ENCODE peak calls at places on chromosomes 7 and 10, in six cellular contexts. C is ELR; Q is thoracic aorta; A is dorsolateral prefrontal cortex; U is astrocyte; W is activated CD4-positive, alpha-beta T cell treated with anti-CD3 and anti-CD28 coated beads for 24 hours. M is an unnamed sample.
A peak's percentile ranks its signal among the peaks of the same experiment; 100 is the strongest.

GRCh38 chr10:7401156-7401555 is 9.7 kb downstream of the SFMBT2 start:
- DNase-seq in C (no peak), Q (no peak), A (no peak), U (no peak), W (no peak), M (no peak)

GRCh38 chr7:129951076-129952011 is 1.4 kb downstream of the UBE2H start:
- DNase-seq in C (peak; percentile 50), Q (no peak), A (no peak), U (peak; percentile 25), W (no peak), M (peak; percentile 45)

GRCh38 chr10:11714750-11715365 is 27.3 kb upstream of the ECHDC3 start:
- DNase-seq in C (no peak), Q (no peak), A (no peak), U (no peak), W (no peak), M (no peak)

GRCh38 chr7:95473276-95473985 is 12.3 kb upstream of the ASB4 start:
- DNase-seq in C (no peak), Q (no peak), A (no peak), U (no peak), W (no peak), M (no peak)

GRCh38 chr10:100184426-100185219 is 1.2 kb downstream of the ERLIN1 start:
- DNase-seq in C (peak; percentile 65), Q (no peak), A (no peak), U (no peak), W (no peak), M (no peak)

GRCh38 chr7:151426486-151426905 is 13.4 kb downstream of the CRYGN start:
- DNase-seq in C (peak; percentile 81), Q (peak; percentile 34), A (peak; percentile 21), U (peak; percentile 97), W (no peak), M (peak; percentile 90)

GRCh38 chr10:125155101-125155500 is 5.3 kb downstream of the CTBP2 start:
- DNase-seq in C (peak; percentile 61), Q (no peak), A (no peak), U (peak; percentile 39), W (no peak), M (no peak)

GRCh38 chr10:70540089-70540788 is 61.7 kb downstream of the PALD1 start:
- DNase-seq in C (peak; percentile 47), Q (no peak), A (no peak), U (no peak), W (no peak), M (no peak)

GRCh38 chr7:36775061-36775631 is 50.9 kb upstream of the AOAH start:
- DNase-seq in C (no peak), Q (no peak), A (no peak), U (no peak), W (no peak), M (no peak)

GRCh38 chr7:90977056-90977455 is 287.2 kb upstream of the FZD1 start:
- DNase-seq in C (no peak), Q (no peak), A (no peak), U (no peak), W (no peak), M (no peak)

GRCh38 chr10:131271966-131272365 is 39.6 kb downstream of the TCERG1L start:
- DNase-seq in C (no peak), Q (no peak), A (no peak), U (no peak), W (no peak), M (no peak)

GRCh38 chr7:14579971-14580370 is 322.6 kb downstream of the DGKB start:
- DNase-seq in C (no peak), Q (no peak), A (no peak), U (no peak), W (no peak), M (no peak)

GRCh38 chr10:106997721-106998120 is 166.8 kb downstream of the SORCS1 start:
- DNase-seq in C (no peak), Q (no peak), A (peak; percentile 8), U (no peak), W (no peak), M (no peak)

GRCh38 chr7:128163473-128163872 is 77.6 kb upstream of the LEP start:
- DNase-seq in C (no peak), Q (no peak), A (no peak), U (no peak), W (no peak), M (no peak)

GRCh38 chr7:134468054-134468453 is 9.2 kb upstream of the AKR1B1 start:
- DNase-seq in C (no peak), Q (no peak), A (no peak), U (no peak), W (no peak), M (no peak)

GRCh38 chr7:91228927-91229326 is 35.3 kb upstream of the FZD1 start:
- DNase-seq in C (peak; percentile 32), Q (no peak), A (no peak), U (no peak), W (no peak), M (no peak)

GRCh38 chr7:66118603-66119002 is 4.0 kb downstream of the CRCP start:
- DNase-seq in C (no peak), Q (no peak), A (no peak), U (no peak), W (no peak), M (no peak)

GRCh38 chr7:138167222-138167621 is 91.0 kb downstream of the AKR1D1 start:
- DNase-seq in C (no peak), Q (no peak), A (no peak), U (no peak), W (no peak), M (no peak)

GRCh38 chr7:150936018-150936417 is 42.1 kb downstream of the KCNH2 start:
- DNase-seq in C (no peak), Q (no peak), A (no peak), U (no peak), W (no peak), M (no peak)

GRCh38 chr10:4353059-4353655 is 472.9 kb upstream of the AKR1E2 start:
- DNase-seq in C (peak; percentile 34), Q (no peak), A (no peak), U (peak; percentile 82), W (no peak), M (no peak)

GRCh38 chr10:93352638-93353383 is 129.3 kb downstream of the MYOF start:
- DNase-seq in C (peak; percentile 69), Q (no peak), A (no peak), U (peak; percentile 11), W (no peak), M (no peak)

GRCh38 chr7:151339651-151340377 is 1.8 kb upstream of the NUB1 start:
- DNase-seq in C (no peak), Q (no peak), A (no peak), U (no peak), W (no peak), M (no peak)

GRCh38 chr7:150972094-150972493 is 6.0 kb downstream of the KCNH2 start:
- DNase-seq in C (no peak), Q (no peak), A (peak; percentile 77), U (peak; percentile 11), W (no peak), M (no peak)

GRCh38 chr7:35762781-35763180 is 38.1 kb upstream of the SEPTIN7 start:
- DNase-seq in C (no peak), Q (no peak), A (no peak), U (no peak), W (no peak), M (no peak)

GRCh38 chr7:95303501-95303900 is 20.8 kb downstream of the PON1 start:
- DNase-seq in C (no peak), Q (no peak), A (no peak), U (no peak), W (no peak), M (no peak)

GRCh38 chr7:26275213-26275612 is 16.4 kb upstream of the SNX10 start:
- DNase-seq in C (no peak), Q (no peak), A (no peak), U (no peak), W (no peak), M (no peak)

GRCh38 chr7:137771679-137772078 is 75.1 kb downstream of the DGKI start:
- DNase-seq in C (peak; percentile 63), Q (no peak), A (no peak), U (peak; percentile 97), W (no peak), M (no peak)

GRCh38 chr7:132742152-132742551 is 165.9 kb upstream of the PLXNA4 start:
- DNase-seq in C (peak; percentile 70), Q (no peak), A (no peak), U (peak; percentile 98), W (no peak), M (no peak)

GRCh38 chr10:31064334-31064733 is 32.7 kb upstream of the ZNF438 start:
- DNase-seq in C (peak; percentile 60), Q (no peak), A (no peak), U (peak; percentile 84), W (no peak), M (peak; percentile 33)

M was measured in tibial nerve.